ENCODE peak calls at places on chromosomes 7 and 10, in six cellular contexts. N is heart left ventricle, H is stomach, U is lower leg skin, P is tibial artery, J is OCI-LY7. W is an unnamed sample.

GRCh38 chr7:4667776-4668509 is 14.2 kb upstream of the FOXK1 start:
- DNase-seq in N (no peak), H (no peak), U (no peak), P (peak), J (no peak), W (no peak)

GRCh38 chr7:130444230-130444629 is 3.4 kb upstream of the CEP41 start:
- DNase-seq in N (no peak), H (no peak), U (no peak), P (no peak), J (no peak), W (no peak)

GRCh38 chr7:100489824-100490223 is 6.1 kb downstream of the NYAP1 start:
- DNase-seq in N (no peak), H (peak), U (no peak), P (no peak), J (peak), W (peak)

GRCh38 chr7:157568785-157569584 is 232.2 kb downstream of the DNAJB6 start:
- DNase-seq in N (peak), H (peak), U (peak), P (no peak), J (peak), W (peak)

GRCh38 chr7:45102785-45103712 is 8.4 kb downstream of the TBRG4 start:
- DNase-seq in N (no peak), H (no peak), U (no peak), P (peak), J (no peak), W (no peak)

GRCh38 chr7:96173777-96174176 is 148.1 kb downstream of the SLC25A13 start:
- DNase-seq in N (no peak), H (no peak), U (peak), P (no peak), J (no peak), W (no peak)

GRCh38 chr10:114038819-114039218 is 4.8 kb upstream of the ADRB1 start:
- DNase-seq in N (no peak), H (no peak), U (no peak), P (no peak), J (no peak), W (no peak)

GRCh38 chr10:78894841-78895195 is 173.9 kb upstream of the ZMIZ1 start:
- DNase-seq in N (no peak), H (no peak), U (peak), P (no peak), J (no peak), W (no peak)

GRCh38 chr7:157658851-157659412 is 322.1 kb downstream of the DNAJB6 start:
- DNase-seq in N (no peak), H (no peak), U (no peak), P (peak), J (no peak), W (no peak)

GRCh38 chr10:103731609-103732270 is 123.6 kb downstream of the SH3PXD2A start:
- DNase-seq in N (no peak), H (no peak), U (no peak), P (no peak), J (no peak), W (no peak)

GRCh38 chr7:152649220-152649619 is 26.7 kb downstream of the XRCC2 start:
- DNase-seq in N (no peak), H (no peak), U (no peak), P (no peak), J (no peak), W (no peak)

GRCh38 chr10:61140765-61141392 is 196.9 kb upstream of the RHOBTB1 start:
- DNase-seq in N (peak), H (peak), U (no peak), P (no peak), J (peak), W (no peak)

GRCh38 chr7:75642810-75643486 is 95.8 kb downstream of the HIP1 start:
- DNase-seq in N (no peak), H (peak), U (no peak), P (no peak), J (peak), W (peak)

GRCh38 chr10:8853048-8853447 is 798.6 kb downstream of the GATA3 start:
- DNase-seq in N (no peak), H (no peak), U (no peak), P (no peak), J (no peak), W (no peak)

GRCh38 chr10:107614939-107615665 is 450.6 kb upstream of the SORCS1 start:
- DNase-seq in N (no peak), H (no peak), U (no peak), P (no peak), J (no peak), W (no peak)

GRCh38 chr10:93859049-93859655 is 34.6 kb upstream of the SLC35G1 start:
- DNase-seq in N (no peak), H (no peak), U (no peak), P (no peak), J (peak), W (no peak)

GRCh38 chr10:12077580-12078180 is 8.9 kb downstream of the DHTKD1 start:
- DNase-seq in N (no peak), H (no peak), U (no peak), P (no peak), J (peak), W (no peak)

GRCh38 chr7:11835260-11835659 is 3.3 kb upstream of the THSD7A start:
- DNase-seq in N (no peak), H (no peak), U (no peak), P (no peak), J (no peak), W (no peak)

GRCh38 chr10:132904169-132904813 is 38.1 kb downstream of the CFAP46 start:
- DNase-seq in N (no peak), H (peak), U (no peak), P (no peak), J (peak), W (peak)

GRCh38 chr7:135771961-135772638 is 23.5 kb upstream of the FAM180A start:
- DNase-seq in N (no peak), H (no peak), U (no peak), P (no peak), J (no peak), W (no peak)

GRCh38 chr10:30058570-30059132 is 735 bp downstream of the JCAD start:
- DNase-seq in N (no peak), H (no peak), U (no peak), P (no peak), J (no peak), W (peak)

GRCh38 chr7:133815677-133816210 is 311.4 kb upstream of the LRGUK start:
- DNase-seq in N (no peak), H (no peak), U (no peak), P (no peak), J (no peak), W (no peak)

GRCh38 chr10:4894335-4894734 is 68.3 kb downstream of the AKR1E2 start:
- DNase-seq in N (no peak), H (no peak), U (no peak), P (no peak), J (no peak), W (no peak)

GRCh38 chr7:30912986-30913671 is 1.5 kb downstream of the AQP1 start:
- DNase-seq in N (no peak), H (no peak), U (no peak), P (no peak), J (no peak), W (no peak)

GRCh38 chr10:69226919-69227450 is 6.9 kb downstream of the HKDC1 start:
- DNase-seq in N (no peak), H (no peak), U (no peak), P (no peak), J (no peak), W (no peak)
- TF ChIP-seq CTCF in N (no peak), H (no peak), U (no peak), P (no peak), J (no peak), W (no peak)

GRCh38 chr7:26668821-26669220 is 195.6 kb downstream of the SKAP2 start:
- DNase-seq in N (no peak), H (no peak), U (no peak), P (no peak), J (no peak), W (no peak)

GRCh38 chr7:26663905-26664673 is 200.3 kb downstream of the SKAP2 start:
- DNase-seq in N (no peak), H (no peak), U (no peak), P (no peak), J (no peak), W (no peak)

GRCh38 chr7:26670841-26671240 is 193.5 kb downstream of the SKAP2 start:
- DNase-seq in N (no peak), H (no peak), U (no peak), P (no peak), J (no peak), W (no peak)

GRCh38 chr7:26664735-26665420 is 199.5 kb downstream of the SKAP2 start:
- DNase-seq in N (no peak), H (no peak), U (peak), P (no peak), J (peak), W (no peak)

DNA sequence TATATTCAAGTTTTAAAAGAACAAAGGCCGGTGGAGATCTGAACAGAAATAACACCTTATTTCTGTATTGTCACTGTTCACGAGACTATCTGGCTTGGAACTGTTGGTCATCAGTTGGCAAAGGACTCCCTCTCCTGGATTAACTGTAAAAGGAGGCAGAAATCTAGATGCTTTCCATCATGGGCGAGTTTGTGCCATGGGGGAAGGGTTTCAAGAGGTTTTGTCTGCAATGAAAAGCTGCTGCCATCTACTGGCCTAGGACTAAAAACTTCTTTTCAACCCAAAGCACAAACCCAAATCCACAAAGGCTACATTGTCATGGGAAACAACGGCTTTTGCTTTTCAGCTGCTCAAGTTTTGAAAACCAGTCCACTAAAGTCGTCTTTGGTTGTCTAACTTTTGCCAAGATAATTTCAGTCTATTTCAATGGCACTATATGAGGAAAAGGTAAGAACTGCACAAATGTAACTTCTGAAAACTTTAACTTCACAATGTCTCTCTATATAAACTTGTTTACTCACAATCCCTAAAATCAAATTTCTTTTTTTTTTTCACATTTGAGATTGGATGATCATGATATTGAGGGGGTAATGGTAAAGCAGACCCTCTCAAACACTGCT is 196.8 kb downstream of the SKAP2 start:
- DNase-seq in N (peak), H (peak), U (peak), P (no peak), J (peak), W (peak)
- TF ChIP-seq CTCF in N (peak), H (peak), U (no peak), P (peak), J (peak), W (peak)

GRCh38 chr7:132065193-132065972 is 509.0 kb upstream of the PODXL start:
- DNase-seq in N (peak), H (no peak), U (peak), P (peak), J (no peak), W (no peak)
- TF ChIP-seq CTCF in N (no peak), H (no peak), U (no peak), P (no peak), J (no peak), W (no peak)

GRCh38 chr10:97400665-97401454 is at the start of gene RRP12:
- DNase-seq in N (peak), H (peak), U (peak), P (peak), J (peak), W (peak)
- TF ChIP-seq CTCF in N (no peak), H (no peak), U (no peak), P (no peak), J (peak), W (peak)

GRCh38 chr7:108660465-108660864 is 90.8 kb downstream of the DNAJB9 start:
- DNase-seq in N (no peak), H (no peak), U (no peak), P (no peak), J (no peak), W (no peak)
- TF ChIP-seq CTCF in N (no peak), H (no peak), U (no peak), P (no peak), J (peak), W (peak)

GRCh38 chr7:71925663-71926062 is 486.5 kb downstream of the CALN1 start:
- DNase-seq in N (no peak), H (no peak), U (no peak), P (no peak), J (peak), W (no peak)
- TF ChIP-seq CTCF in N (no peak), H (no peak), U (no peak), P (no peak), J (peak), W (peak)

DNA sequence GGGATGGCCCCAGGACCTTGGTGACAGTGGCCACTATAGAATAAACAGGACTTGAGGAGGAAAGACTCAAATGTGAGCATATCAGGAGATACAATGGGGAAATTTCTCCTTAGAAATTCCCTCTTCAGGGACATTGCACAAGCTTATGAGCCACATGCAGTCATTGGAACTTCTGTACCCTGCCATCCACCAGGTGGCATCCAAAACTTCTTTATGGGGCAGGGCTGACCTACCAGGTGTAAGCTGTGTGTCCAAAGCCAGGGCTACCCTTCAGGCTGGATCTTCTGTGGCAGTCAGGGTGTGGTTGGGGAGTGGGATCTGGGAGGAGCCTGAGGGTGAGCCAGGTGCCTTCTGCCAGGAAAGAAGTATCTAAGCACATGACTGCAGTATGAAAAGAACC is 36.6 kb upstream of the LRRC18 start:
- DNase-seq in N (no peak), H (no peak), U (no peak), P (peak), J (peak), W (no peak)
- TF ChIP-seq CTCF in N (peak), H (no peak), U (no peak), P (peak), J (peak), W (peak)

GRCh38 chr7:3206101-3206500 is 95.0 kb upstream of the SDK1 start:
- DNase-seq in N (no peak), H (no peak), U (no peak), P (no peak), J (no peak), W (no peak)

GRCh38 chr7:3207387-3207786 is 93.7 kb upstream of the SDK1 start:
- DNase-seq in N (no peak), H (no peak), U (no peak), P (no peak), J (no peak), W (no peak)

GRCh38 chr7:3206771-3207191 is 94.3 kb upstream of the SDK1 start:
- DNase-seq in N (no peak), H (no peak), U (no peak), P (no peak), J (no peak), W (no peak)

GRCh38 chr7:3214090-3214413 is 87.0 kb upstream of the SDK1 start:
- DNase-seq in N (no peak), H (no peak), U (no peak), P (no peak), J (no peak), W (no peak)

GRCh38 chr7:3210531-3210930 is 90.5 kb upstream of the SDK1 start:
- DNase-seq in N (no peak), H (no peak), U (no peak), P (no peak), J (no peak), W (no peak)
- TF ChIP-seq CTCF in N (no peak), H (no peak), U (no peak), P (no peak), J (no peak), W (no peak)